ENCODE peak calls at places on chromosomes 13 and 19, in four cellular contexts. One of them, this sample, is unnamed.

GRCh38 chr19:11041966-11042627 is 47.2 kb upstream of the LDLR start:
- DNase-seq in heart right ventricle: no peak
- DNase-seq in activated CD4-positive, alpha-beta T cell treated with anti-CD3 and anti-CD28 coated beads, Interleukin-2, amount 10 ng/mL, durations not matched to agents 7 days and 5 days: no peak
- DNase-seq in stimulated activated CD8-positive, alpha-beta memory T cell treated with anti-CD3 and anti-CD28 coated beads, Interleukin-4, amount 100 ng/mL, for 1 hour: no peak
- DNase-seq in this sample: no peak

GRCh38 chr13:44908266-44908665 is 81.0 kb downstream of the NUFIP1 start:
- DNase-seq in heart right ventricle: no peak
- DNase-seq in activated CD4-positive, alpha-beta T cell treated with anti-CD3 and anti-CD28 coated beads, Interleukin-2, amount 10 ng/mL, durations not matched to agents 7 days and 5 days: no peak
- DNase-seq in stimulated activated CD8-positive, alpha-beta memory T cell treated with anti-CD3 and anti-CD28 coated beads, Interleukin-4, amount 100 ng/mL, for 1 hour: no peak
- DNase-seq in this sample: no peak

GRCh38 chr13:85148009-85148408 is 651.2 kb downstream of the SLITRK6 start:
- DNase-seq in heart right ventricle: no peak
- DNase-seq in activated CD4-positive, alpha-beta T cell treated with anti-CD3 and anti-CD28 coated beads, Interleukin-2, amount 10 ng/mL, durations not matched to agents 7 days and 5 days: no peak
- DNase-seq in stimulated activated CD8-positive, alpha-beta memory T cell treated with anti-CD3 and anti-CD28 coated beads, Interleukin-4, amount 100 ng/mL, for 1 hour: no peak
- DNase-seq in this sample: no peak

GRCh38 chr19:42067315-42067888 is 2.6 kb downstream of the GRIK5 start:
- DNase-seq in heart right ventricle: no peak
- DNase-seq in activated CD4-positive, alpha-beta T cell treated with anti-CD3 and anti-CD28 coated beads, Interleukin-2, amount 10 ng/mL, durations not matched to agents 7 days and 5 days: no peak
- DNase-seq in stimulated activated CD8-positive, alpha-beta memory T cell treated with anti-CD3 and anti-CD28 coated beads, Interleukin-4, amount 100 ng/mL, for 1 hour: no peak
- DNase-seq in this sample: no peak

GRCh38 chr19:14561832-14562351 is 10.0 kb downstream of the NDUFB7 start:
- DNase-seq in heart right ventricle: peak
- DNase-seq in activated CD4-positive, alpha-beta T cell treated with anti-CD3 and anti-CD28 coated beads, Interleukin-2, amount 10 ng/mL, durations not matched to agents 7 days and 5 days: no peak
- DNase-seq in stimulated activated CD8-positive, alpha-beta memory T cell treated with anti-CD3 and anti-CD28 coated beads, Interleukin-4, amount 100 ng/mL, for 1 hour: no peak
- DNase-seq in this sample: no peak

GRCh38 chr19:40811478-40812341 is 12.7 kb downstream of the EGLN2 start:
- DNase-seq in heart right ventricle: no peak
- DNase-seq in activated CD4-positive, alpha-beta T cell treated with anti-CD3 and anti-CD28 coated beads, Interleukin-2, amount 10 ng/mL, durations not matched to agents 7 days and 5 days: no peak
- DNase-seq in stimulated activated CD8-positive, alpha-beta memory T cell treated with anti-CD3 and anti-CD28 coated beads, Interleukin-4, amount 100 ng/mL, for 1 hour: no peak
- DNase-seq in this sample: no peak

GRCh38 chr13:35833571-35834305 is 297.4 kb downstream of the DCLK1 start:
- DNase-seq in heart right ventricle: no peak
- DNase-seq in activated CD4-positive, alpha-beta T cell treated with anti-CD3 and anti-CD28 coated beads, Interleukin-2, amount 10 ng/mL, durations not matched to agents 7 days and 5 days: no peak
- DNase-seq in stimulated activated CD8-positive, alpha-beta memory T cell treated with anti-CD3 and anti-CD28 coated beads, Interleukin-4, amount 100 ng/mL, for 1 hour: no peak
- DNase-seq in this sample: no peak

GRCh38 chr13:31909889-31910551 is 121.6 kb upstream of the FRY start:
- DNase-seq in heart right ventricle: peak
- DNase-seq in activated CD4-positive, alpha-beta T cell treated with anti-CD3 and anti-CD28 coated beads, Interleukin-2, amount 10 ng/mL, durations not matched to agents 7 days and 5 days: peak
- DNase-seq in stimulated activated CD8-positive, alpha-beta memory T cell treated with anti-CD3 and anti-CD28 coated beads, Interleukin-4, amount 100 ng/mL, for 1 hour: peak
- DNase-seq in this sample: peak

GRCh38 chr19:33202546-33203507 is 8.7 kb downstream of the LRP3 start:
- DNase-seq in heart right ventricle: no peak
- DNase-seq in activated CD4-positive, alpha-beta T cell treated with anti-CD3 and anti-CD28 coated beads, Interleukin-2, amount 10 ng/mL, durations not matched to agents 7 days and 5 days: no peak
- DNase-seq in stimulated activated CD8-positive, alpha-beta memory T cell treated with anti-CD3 and anti-CD28 coated beads, Interleukin-4, amount 100 ng/mL, for 1 hour: no peak
- DNase-seq in this sample: no peak

GRCh38 chr13:100508996-100509395 is 79.6 kb downstream of the GGACT start:
- DNase-seq in heart right ventricle: no peak
- DNase-seq in activated CD4-positive, alpha-beta T cell treated with anti-CD3 and anti-CD28 coated beads, Interleukin-2, amount 10 ng/mL, durations not matched to agents 7 days and 5 days: no peak
- DNase-seq in stimulated activated CD8-positive, alpha-beta memory T cell treated with anti-CD3 and anti-CD28 coated beads, Interleukin-4, amount 100 ng/mL, for 1 hour: no peak
- DNase-seq in this sample: no peak

GRCh38 chr19:33214621-33215020 is 11.0 kb downstream of the SLC7A10 start:
- DNase-seq in heart right ventricle: no peak
- DNase-seq in activated CD4-positive, alpha-beta T cell treated with anti-CD3 and anti-CD28 coated beads, Interleukin-2, amount 10 ng/mL, durations not matched to agents 7 days and 5 days: no peak
- DNase-seq in stimulated activated CD8-positive, alpha-beta memory T cell treated with anti-CD3 and anti-CD28 coated beads, Interleukin-4, amount 100 ng/mL, for 1 hour: no peak
- DNase-seq in this sample: no peak

GRCh38 chr19:30320916-30321315 is 51.3 kb upstream of the ZNF536 start:
- DNase-seq in heart right ventricle: no peak
- DNase-seq in activated CD4-positive, alpha-beta T cell treated with anti-CD3 and anti-CD28 coated beads, Interleukin-2, amount 10 ng/mL, durations not matched to agents 7 days and 5 days: no peak
- DNase-seq in stimulated activated CD8-positive, alpha-beta memory T cell treated with anti-CD3 and anti-CD28 coated beads, Interleukin-4, amount 100 ng/mL, for 1 hour: no peak
- DNase-seq in this sample: no peak

GRCh38 chr13:111474136-111475002 is 153.9 kb downstream of the TEX29 start:
- DNase-seq in heart right ventricle: no peak
- DNase-seq in activated CD4-positive, alpha-beta T cell treated with anti-CD3 and anti-CD28 coated beads, Interleukin-2, amount 10 ng/mL, durations not matched to agents 7 days and 5 days: no peak
- DNase-seq in stimulated activated CD8-positive, alpha-beta memory T cell treated with anti-CD3 and anti-CD28 coated beads, Interleukin-4, amount 100 ng/mL, for 1 hour: no peak
- DNase-seq in this sample: peak

GRCh38 chr13:35255241-35255640 is 221.2 kb downstream of the MAB21L1 start:
- DNase-seq in heart right ventricle: no peak
- DNase-seq in activated CD4-positive, alpha-beta T cell treated with anti-CD3 and anti-CD28 coated beads, Interleukin-2, amount 10 ng/mL, durations not matched to agents 7 days and 5 days: no peak
- DNase-seq in stimulated activated CD8-positive, alpha-beta memory T cell treated with anti-CD3 and anti-CD28 coated beads, Interleukin-4, amount 100 ng/mL, for 1 hour: no peak
- DNase-seq in this sample: no peak

GRCh38 chr19:10010247-10010691 is at the start of gene COL5A3:
- DNase-seq in heart right ventricle: peak
- DNase-seq in activated CD4-positive, alpha-beta T cell treated with anti-CD3 and anti-CD28 coated beads, Interleukin-2, amount 10 ng/mL, durations not matched to agents 7 days and 5 days: no peak
- DNase-seq in stimulated activated CD8-positive, alpha-beta memory T cell treated with anti-CD3 and anti-CD28 coated beads, Interleukin-4, amount 100 ng/mL, for 1 hour: no peak
- DNase-seq in this sample: no peak